ENCODE peak calls at places on chromosomes 11 and 22, in ten cellular contexts. Q, E, R, C, H, M, J, K, Y and D are unnamed samples. For H3K4me1, the result is how much of the 10 kb centered on the place peaks cover.

GRCh38 chr11:37141707-37142106 is 543.7 kb upstream of the RAG2 start:
- DNase-seq in C (no peak), Y (no peak), Q (no peak), H (no peak), E (no peak), M (no peak), R (no peak), K (no peak), J (peak), D (no peak)

GRCh38 chr11:43602670-43603069 is 77.9 kb upstream of the HSD17B12 start:
- DNase-seq in J (no peak), E (no peak), H (no peak), K (no peak), C (no peak), Q (no peak), R (no peak), M (no peak), Y (no peak), D (no peak)

GRCh38 chr11:66562275-66562674 is 6.1 kb downstream of the CTSF start:
- DNase-seq in E (no peak), H (no peak), R (no peak), Y (no peak), J (no peak), C (no peak), K (no peak), Q (no peak), M (no peak), D (no peak)

GRCh38 chr11:111460340-111460739 is 51.8 kb downstream of the BTG4 start:
- DNase-seq in K (no peak), Y (no peak), M (no peak), J (no peak), R (no peak), E (no peak), H (no peak), Q (no peak), C (no peak), D (no peak)

GRCh38 chr11:88454881-88455280 is 117.3 kb upstream of the CTSC start:
- DNase-seq in H (no peak), R (no peak), C (no peak), Y (no peak), Q (no peak), E (no peak), K (no peak), J (peak), M (no peak), D (no peak)

GRCh38 chr11:116732740-116733385 is 39.9 kb downstream of the BUD13 start:
- DNase-seq in H (peak), R (peak), J (peak), Y (peak), E (peak), C (no peak), Q (peak), M (peak), K (peak), D (no peak)

GRCh38 chr22:42560781-42561180 is 7.0 kb downstream of the SERHL2 start:
- DNase-seq in H (no peak), R (no peak), Q (no peak), M (no peak), J (no peak), C (no peak), K (no peak), E (peak), Y (no peak), D (no peak)

GRCh38 chr11:107840120-107840479 is 18.5 kb downstream of the SLC35F2 start:
- DNase-seq in J (no peak), R (no peak), M (no peak), H (no peak), C (no peak), Y (no peak), K (no peak), Q (no peak), E (no peak), D (no peak)

GRCh38 chr11:10543782-10544181 is 2.8 kb upstream of the RNF141 start:
- DNase-seq in R (no peak), Q (no peak), H (no peak), E (no peak), M (no peak), C (no peak), K (no peak), J (no peak), Y (no peak), D (no peak)

GRCh38 chr11:102868359-102868758 is 6.4 kb downstream of the MMP12 start:
- DNase-seq in C (no peak), R (no peak), Y (no peak), K (no peak), M (no peak), E (no peak), H (no peak), J (peak), Q (no peak), D (no peak)

GRCh38 chr22:42933783-42934144 is 76.7 kb upstream of the ARFGAP3 start:
- DNase-seq in E (no peak), C (no peak), K (no peak), R (no peak), Q (no peak), Y (no peak), H (no peak), J (peak), M (peak), D (no peak)

GRCh38 chr11:72755794-72756285 is 3.6 kb upstream of the ARAP1 start:
- DNase-seq in M (no peak), Y (no peak), H (no peak), Q (no peak), E (no peak), K (no peak), R (no peak), J (no peak), C (no peak), D (no peak)

GRCh38 chr11:66068154-66068821 is 1.8 kb upstream of the PACS1 start:
- DNase-seq in E (peak), J (peak), R (peak), Y (peak), M (peak), H (peak), Q (peak), C (no peak), K (peak), D (no peak)

GRCh38 chr11:86066033-86066432 is 2.9 kb downstream of the PICALM start:
- DNase-seq in R (no peak), E (no peak), Q (no peak), M (no peak), J (no peak), Y (no peak), C (no peak), K (no peak), H (no peak), D (no peak)

GRCh38 chr22:31218565-31219262 is 6.6 kb downstream of the LIMK2 start:
- DNase-seq in Q (no peak), H (no peak), M (no peak), C (no peak), E (no peak), J (no peak), Y (no peak), R (no peak), K (no peak), D (no peak)
- H3K4me1 ChIP-seq in Q (under half), H (under half), M (under half), C (under half), E (under half), J (under half), Y (under half), R (under half), K (half or more), D (under half)

DNA sequence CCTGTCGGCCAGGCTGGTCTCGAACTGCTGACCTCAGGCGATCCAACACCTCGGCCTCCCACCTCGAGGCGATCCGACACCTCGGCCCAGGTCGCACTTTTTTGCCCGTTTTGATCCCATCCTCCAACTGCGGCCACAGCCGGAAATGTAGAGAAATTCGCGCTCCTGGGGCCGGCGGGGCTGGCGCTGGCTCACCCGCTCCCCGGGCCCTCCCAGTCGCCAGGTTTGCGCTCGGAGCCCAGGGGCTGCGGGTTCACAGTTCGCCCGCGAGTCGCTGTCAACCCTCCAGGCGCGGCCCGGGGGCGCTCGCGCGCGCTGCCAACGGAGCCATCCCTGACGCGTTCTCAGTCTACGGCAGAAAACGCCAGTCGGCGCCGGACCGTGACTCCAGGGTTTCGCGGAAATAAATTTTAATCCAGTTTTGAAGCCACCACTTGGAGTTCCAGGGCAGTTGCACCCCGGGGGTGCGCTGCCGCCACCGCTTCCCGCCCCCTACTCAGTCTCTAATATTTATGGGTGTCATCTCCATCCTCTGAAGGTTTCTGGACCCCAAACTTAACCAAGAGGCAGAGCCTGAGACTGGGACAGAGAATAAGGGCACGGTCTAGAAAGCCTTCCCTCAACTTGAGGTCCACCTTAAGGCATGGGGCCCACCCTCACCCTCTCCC is 1.5 kb upstream of the KLHDC7B start:
- DNase-seq in H (no peak), K (peak), R (peak), C (no peak), E (peak), Y (peak), J (no peak), Q (peak), M (peak), D (no peak)
- TF ChIP-seq CTCF in H (no peak), K (peak), R (peak), C (peak), E (peak), Y (peak), J (no peak), Q (peak), M (peak), D (no peak)

GRCh38 chr11:57426439-57426753 is 525 bp downstream of the SLC43A3 start:
- DNase-seq in E (peak), Y (peak), C (no peak), J (peak), M (no peak), K (no peak), R (no peak), H (no peak), Q (no peak), D (no peak)
- H3K4me1 ChIP-seq in E (under half), Y (under half), C (under half), J (under half), M (under half), K (half or more), R (under half), H (under half), Q (under half), D (under half)

GRCh38 chr22:41397143-41397811 is 15.5 kb downstream of the TEF start:
- DNase-seq in Y (peak), Q (no peak), K (no peak), R (no peak), H (no peak), M (no peak), J (no peak), E (no peak), C (no peak), D (no peak)
- TF ChIP-seq CTCF in Y (no peak), Q (no peak), K (no peak), R (no peak), H (no peak), M (no peak), J (no peak), E (no peak), C (no peak), D (no peak)

DNA sequence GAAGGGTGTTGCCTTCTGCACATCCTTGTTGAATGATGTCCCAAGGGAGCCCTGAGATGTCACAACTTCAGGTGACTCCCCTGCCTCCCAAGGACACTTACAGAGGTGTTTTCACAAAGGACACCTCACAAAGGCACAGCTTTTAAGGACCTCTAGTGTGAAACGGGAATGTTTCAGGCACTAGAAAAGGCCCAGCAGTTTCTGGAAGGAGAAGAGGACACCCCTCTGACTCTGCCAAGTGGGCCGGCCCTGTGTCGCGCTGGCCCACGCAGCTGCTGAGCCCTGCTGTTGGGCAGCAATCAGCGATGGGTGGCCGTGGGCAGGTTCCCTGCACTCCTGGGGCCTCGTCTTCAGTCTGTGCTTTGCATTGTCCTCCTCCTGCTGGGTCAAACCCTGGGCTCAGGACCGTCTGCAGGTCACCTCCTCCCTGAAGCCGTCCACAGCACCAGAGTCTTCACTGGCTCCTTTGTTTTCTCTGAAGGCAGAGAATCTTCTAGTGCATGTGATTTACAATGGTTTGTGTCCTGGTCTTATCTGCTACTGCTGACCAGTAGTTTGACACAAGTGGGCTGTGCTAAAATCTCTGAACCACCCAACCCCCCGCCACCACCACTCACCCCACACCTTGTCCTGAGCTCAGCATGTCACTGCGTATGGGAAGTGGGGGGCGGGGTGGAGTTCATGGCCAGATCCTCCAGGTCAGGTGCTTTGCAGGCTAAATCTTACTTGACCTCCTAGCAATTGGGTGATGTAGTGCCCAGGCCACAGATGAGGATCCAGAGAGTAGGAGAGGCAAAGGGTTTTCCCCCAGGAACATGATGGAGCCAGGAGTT is 3.2 kb downstream of the LINC01488 start:
- DNase-seq in M (no peak), E (no peak), R (peak), H (no peak), K (peak), C (no peak), J (no peak), Q (no peak), Y (peak), D (no peak)
- H3K4me1 ChIP-seq in M (under half), E (under half), R (under half), H (under half), K (half or more), C (under half), J (under half), Q (under half), Y (under half), D (under half)

DNA sequence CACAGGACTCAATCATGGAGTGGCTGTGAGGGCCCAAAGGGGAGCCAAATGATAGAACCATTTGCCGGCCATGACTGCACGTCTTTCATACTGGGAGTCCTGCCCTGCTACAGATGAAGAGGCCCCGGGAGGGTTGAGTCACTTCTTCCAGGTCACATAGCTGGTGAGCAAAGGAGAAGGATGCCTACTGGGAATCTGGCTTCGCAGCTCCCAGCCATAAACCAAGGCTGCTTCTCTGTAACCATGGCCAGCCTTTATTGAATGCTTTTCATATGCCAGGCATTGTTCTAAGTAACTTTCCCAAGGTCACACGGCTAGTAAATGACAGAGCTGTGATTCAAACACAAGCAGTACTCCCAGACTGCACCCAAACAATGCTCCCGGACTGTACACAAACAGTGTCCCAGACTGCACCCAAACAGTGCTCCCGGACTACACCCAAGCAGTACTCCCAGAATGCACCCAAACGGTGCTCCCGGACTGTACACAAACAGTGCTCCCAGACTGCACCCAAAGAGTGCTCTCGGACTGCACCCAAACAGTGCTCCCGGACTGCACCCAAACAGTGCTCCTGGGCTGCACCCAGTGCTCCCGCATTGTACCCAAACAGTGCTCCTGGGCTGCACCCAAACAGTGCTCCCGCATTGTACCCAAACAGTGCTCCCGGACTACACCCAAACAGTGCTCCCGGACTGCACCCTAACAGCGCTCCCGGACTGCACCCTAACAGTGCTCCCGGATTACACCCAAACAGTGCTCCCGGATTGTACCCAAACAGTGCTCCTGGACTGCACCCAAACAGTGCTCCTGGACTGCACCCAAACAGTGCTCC is 89.8 kb downstream of the FBXO7 start:
- DNase-seq in C (no peak), R (peak), Q (no peak), K (no peak), M (no peak), J (no peak), E (no peak), H (no peak), Y (no peak), D (no peak)
- TF ChIP-seq CTCF in C (no peak), R (no peak), Q (no peak), K (no peak), M (no peak), J (no peak), E (no peak), H (no peak), Y (no peak), D (no peak)

GRCh38 chr11:65066805-65067291 is 8.5 kb upstream of the NAALADL1 start:
- DNase-seq in Y (no peak), C (no peak), J (no peak), E (peak), M (no peak), H (no peak), Q (no peak), R (no peak), K (no peak), D (no peak)

GRCh38 chr11:65064847-65065240 is 6.5 kb upstream of the NAALADL1 start:
- DNase-seq in Y (no peak), J (no peak), Q (no peak), E (no peak), R (no peak), C (no peak), K (no peak), H (no peak), M (no peak), D (no peak)

GRCh38 chr11:65065898-65066297 is 7.5 kb upstream of the NAALADL1 start:
- DNase-seq in Y (no peak), H (no peak), M (no peak), R (no peak), J (no peak), C (no peak), Q (no peak), K (no peak), E (no peak), D (no peak)

GRCh38 chr11:65067446-65067845 is 9.1 kb upstream of the NAALADL1 start:
- DNase-seq in H (no peak), M (no peak), R (no peak), Q (no peak), J (no peak), C (no peak), E (no peak), Y (no peak), K (no peak), D (no peak)

DNA sequence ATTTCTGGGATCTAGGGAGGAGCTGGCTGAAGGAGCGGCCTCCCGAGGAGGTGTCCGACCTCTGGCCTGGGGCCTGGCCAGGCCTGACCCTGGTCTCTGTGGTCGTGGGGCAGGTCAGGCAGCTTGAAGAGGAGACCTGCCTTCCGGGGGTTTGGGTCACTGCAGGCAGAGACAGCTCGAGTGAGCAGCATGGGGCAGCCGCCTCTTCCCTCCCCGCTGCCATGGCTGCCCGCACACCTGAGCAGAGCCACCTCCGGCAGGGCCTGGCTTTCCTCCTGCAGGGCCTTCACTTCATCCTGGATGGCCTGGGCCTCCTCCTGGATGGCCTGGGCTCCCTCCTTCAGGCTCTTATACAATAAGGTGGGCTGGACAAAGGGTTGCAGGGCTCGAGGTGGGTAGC is 8.0 kb upstream of the NAALADL1 start:
- DNase-seq in M (no peak), H (no peak), Y (no peak), K (no peak), Q (no peak), J (no peak), C (no peak), E (no peak), R (no peak), D (no peak)
- H3K4me1 ChIP-seq in M (under half), H (under half), Y (under half), K (under half), Q (under half), J (under half), C (under half), E (under half), R (under half), D (under half)

GRCh38 chr11:133977067-133977681 is 20.4 kb upstream of the IGSF9B start:
- DNase-seq in H (no peak), K (no peak), Q (no peak), R (no peak), Y (no peak), M (no peak), E (no peak), J (no peak), C (no peak), D (no peak)
- TF ChIP-seq CTCF in H (no peak), K (no peak), Q (no peak), R (no peak), Y (no peak), M (no peak), E (no peak), J (no peak), C (no peak), D (no peak)

GRCh38 chr22:37505989-37506388 is 13.2 kb downstream of the CARD10 start:
- DNase-seq in J (no peak), K (no peak), R (no peak), C (no peak), Y (no peak), E (no peak), Q (no peak), H (no peak), M (no peak), D (no peak)

GRCh38 chr22:37503850-37504249 is 15.4 kb downstream of the CARD10 start:
- DNase-seq in H (no peak), M (peak), Y (no peak), Q (no peak), K (no peak), E (no peak), R (peak), C (no peak), J (no peak), D (no peak)

GRCh38 chr22:37507731-37508130 is 11.5 kb downstream of the CARD10 start:
- DNase-seq in H (no peak), J (no peak), R (no peak), Y (no peak), M (no peak), C (no peak), E (no peak), K (no peak), Q (no peak), D (peak)

GRCh38 chr22:37504964-37505363 is 14.3 kb downstream of the CARD10 start:
- DNase-seq in Q (no peak), E (no peak), C (no peak), R (no peak), H (no peak), J (no peak), Y (no peak), K (no peak), M (no peak), D (no peak)

GRCh38 chr22:37505565-37505964 is 13.7 kb downstream of the CARD10 start:
- DNase-seq in E (no peak), Q (no peak), K (no peak), Y (no peak), C (no peak), M (no peak), R (no peak), J (no peak), H (no peak), D (no peak)
- H3K4me1 ChIP-seq in E (under half), Q (under half), K (half or more), Y (under half), C (under half), M (half or more), R (under half), J (under half), H (under half), D (half or more)